ENCODE peak calls at places on chromosomes 13 and 19, in four cellular contexts. M is MM.1S, W is tibial artery, G is PC-3. P is an unnamed sample.

GRCh38 chr13:113119822-113120189 is 2.8 kb upstream of the F10 start:
- DNase-seq in W (no peak), M (no peak), G (no peak), P (no peak)

GRCh38 chr19:29616541-29616940 is 10.5 kb downstream of the POP4 start:
- DNase-seq in W (no peak), G (no peak), M (no peak), P (no peak)

GRCh38 chr19:14840206-14840605 is 5.2 kb upstream of the OR7A5 start:
- DNase-seq in W (no peak), M (no peak), G (peak), P (no peak)

GRCh38 chr19:29086182-29086581 is 126.8 kb downstream of the UQCRFS1 start:
- DNase-seq in G (no peak), W (no peak), M (no peak), P (no peak)

GRCh38 chr19:5298502-5298901 is 42.1 kb downstream of the PTPRS start:
- DNase-seq in G (peak), W (no peak), M (no peak), P (peak)

GRCh38 chr13:90105276-90105675 is 1242.2 kb upstream of the MIR17HG start:
- DNase-seq in G (peak), M (no peak), W (no peak), P (peak)

GRCh38 chr13:98203641-98204326 is 26.7 kb upstream of the RNF113B start:
- DNase-seq in M (no peak), W (no peak), G (no peak), P (no peak)

GRCh38 chr13:43157796-43158195 is 134.4 kb downstream of the DNAJC15 start:
- DNase-seq in W (no peak), G (no peak), M (no peak), P (no peak)

GRCh38 chr13:32837307-32837972 is 178.8 kb upstream of the KL start:
- DNase-seq in G (peak), M (no peak), W (no peak), P (no peak)

GRCh38 chr13:21445759-21446158 is 13.3 kb downstream of the ZDHHC20 start:
- DNase-seq in G (no peak), W (no peak), M (no peak), P (no peak)

GRCh38 chr13:110109910-110110309 is 197.0 kb downstream of the COL4A1 start:
- DNase-seq in W (peak), M (no peak), G (no peak), P (peak)

GRCh38 chr19:45402469-45403070 is 2.3 kb downstream of the PPP1R13L start:
- DNase-seq in G (no peak), W (no peak), M (no peak), P (peak)

DNA sequence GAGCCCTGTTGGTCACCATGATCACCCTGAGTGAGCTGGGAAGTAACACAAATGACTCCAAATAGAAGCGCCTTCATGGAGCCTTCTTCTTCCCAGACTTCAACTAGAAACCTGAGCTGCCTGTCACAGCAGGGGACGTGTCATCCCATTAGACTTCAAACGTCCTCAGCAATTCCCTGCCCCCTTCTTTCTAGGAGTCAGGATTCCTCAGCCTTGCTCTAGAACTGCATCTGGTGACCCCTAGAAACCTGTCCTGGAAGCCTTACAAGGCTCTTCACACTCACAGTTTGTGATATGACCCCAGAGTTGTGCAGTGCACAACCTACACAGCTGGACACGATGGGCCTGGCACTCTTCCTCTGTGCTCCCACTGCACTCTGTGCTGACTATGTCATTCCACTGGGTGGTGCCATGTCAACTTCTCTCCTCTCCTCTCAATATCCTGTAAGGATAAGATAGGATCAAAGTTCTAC is 23.6 kb upstream of the TTYH1 start:
- DNase-seq in W (no peak), G (peak), M (no peak), P (no peak)
- H3K27ac ChIP-seq in W (no peak), G (no peak), M (no peak), P (no peak)

GRCh38 chr19:35268546-35269424 is at the start of gene USF2:
- DNase-seq in G (peak), M (peak), W (peak), P (peak)

GRCh38 chr19:35271546-35271945 is 2.8 kb downstream of the USF2 start:
- DNase-seq in G (no peak), W (no peak), M (no peak), P (no peak)

GRCh38 chr19:35270381-35270811 is 1.6 kb downstream of the USF2 start:
- DNase-seq in M (no peak), W (no peak), G (no peak), P (no peak)

GRCh38 chr19:35267818-35268545 is 780 bp upstream of the USF2 start:
- DNase-seq in G (peak), M (peak), W (peak), P (peak)

GRCh38 chr19:35269425-35270117 is 809 bp downstream of the USF2 start:
- DNase-seq in G (peak), M (peak), W (peak), P (peak)
- H3K27ac ChIP-seq in G (no peak), M (peak), W (peak), P (peak)

GRCh38 chr19:6568010-6568411 is 22.9 kb downstream of the CD70 start:
- DNase-seq in W (no peak), M (no peak), G (no peak), P (no peak)

GRCh38 chr19:6572217-6572616 is 18.7 kb downstream of the CD70 start:
- DNase-seq in G (no peak), W (peak), M (no peak), P (no peak)

GRCh38 chr19:6570754-6571153 is 20.2 kb downstream of the CD70 start:
- DNase-seq in M (no peak), G (no peak), W (no peak), P (no peak)

GRCh38 chr19:6568816-6569215 is 22.1 kb downstream of the CD70 start:
- DNase-seq in M (no peak), G (no peak), W (no peak), P (no peak)

DNA sequence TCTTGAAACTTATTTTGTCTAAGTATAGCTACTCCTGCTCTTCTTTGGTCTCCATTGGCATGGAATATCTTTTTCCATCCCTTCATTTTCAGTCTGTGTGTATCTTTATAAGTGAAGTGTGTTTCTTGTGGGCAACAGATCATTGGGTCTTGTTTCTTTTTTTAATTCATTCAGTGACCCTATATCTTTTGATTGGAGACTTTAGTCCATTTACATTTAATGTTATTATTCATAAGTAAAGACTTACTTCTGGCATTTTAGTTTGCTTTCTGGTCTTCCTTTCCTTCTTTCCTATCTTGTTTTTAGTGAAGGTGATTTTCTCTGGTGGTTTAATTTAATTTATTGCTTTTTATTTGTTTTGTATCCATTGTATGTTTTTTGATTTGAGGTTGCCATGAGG is 19.8 kb downstream of the CD70 start:
- DNase-seq in G (no peak), W (no peak), M (no peak), P (no peak)
- H3K27ac ChIP-seq in G (no peak), W (no peak), M (no peak), P (no peak)

DNA sequence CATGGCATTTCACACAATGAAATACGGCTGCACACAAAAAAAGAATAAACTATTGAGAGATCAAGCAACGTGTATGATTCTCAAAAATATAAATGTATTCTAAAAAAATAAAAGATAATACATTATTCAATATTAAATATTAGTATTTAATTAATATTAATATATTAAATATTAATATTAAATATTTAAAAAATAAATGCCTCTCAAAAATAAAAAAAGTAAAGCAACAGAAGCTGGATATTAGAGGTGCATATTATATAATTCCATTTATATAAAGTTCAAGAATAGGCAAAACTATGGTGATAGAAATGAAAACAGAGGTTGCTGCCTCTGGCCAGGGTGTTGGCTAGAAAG is 57.1 kb downstream of the GADD45B start:
- DNase-seq in M (no peak), W (no peak), G (no peak), P (no peak)
- H3K27ac ChIP-seq in M (no peak), W (peak), G (peak), P (no peak)

GRCh38 chr13:39876258-39876657 is 220.8 kb downstream of the COG6 start:
- DNase-seq in G (peak), M (no peak), W (no peak), P (peak)

GRCh38 chr13:39879286-39880035 is 224.0 kb downstream of the COG6 start:
- DNase-seq in G (no peak), M (no peak), W (no peak), P (no peak)

GRCh38 chr13:39875111-39875510 is 219.6 kb downstream of the COG6 start:
- DNase-seq in M (no peak), W (no peak), G (no peak), P (no peak)

GRCh38 chr13:39875583-39875982 is 220.1 kb downstream of the COG6 start:
- DNase-seq in G (peak), W (no peak), M (no peak), P (no peak)

DNA sequence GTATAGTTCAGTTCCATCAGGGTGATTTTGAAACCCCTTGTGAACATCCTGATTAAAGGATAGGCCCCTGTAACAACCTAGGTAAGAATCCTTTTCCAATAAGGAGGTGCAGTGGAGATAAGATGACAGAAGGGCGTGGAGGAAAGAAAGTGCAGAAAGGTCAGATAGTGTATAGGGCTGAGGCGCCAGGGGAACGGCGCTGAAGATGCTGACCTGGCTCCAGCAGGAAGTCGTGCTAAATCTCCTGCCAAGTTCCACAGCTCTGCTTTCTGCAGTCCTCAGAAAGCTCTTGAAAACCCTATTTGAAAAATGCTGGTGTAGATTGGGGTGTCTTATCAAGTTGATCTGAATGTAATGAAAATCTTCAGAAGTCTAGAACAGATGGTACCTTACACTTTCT is 221.7 kb downstream of the COG6 start:
- DNase-seq in G (no peak), M (no peak), W (no peak), P (no peak)
- H3K27ac ChIP-seq in G (no peak), M (no peak), W (no peak), P (no peak)

DNA sequence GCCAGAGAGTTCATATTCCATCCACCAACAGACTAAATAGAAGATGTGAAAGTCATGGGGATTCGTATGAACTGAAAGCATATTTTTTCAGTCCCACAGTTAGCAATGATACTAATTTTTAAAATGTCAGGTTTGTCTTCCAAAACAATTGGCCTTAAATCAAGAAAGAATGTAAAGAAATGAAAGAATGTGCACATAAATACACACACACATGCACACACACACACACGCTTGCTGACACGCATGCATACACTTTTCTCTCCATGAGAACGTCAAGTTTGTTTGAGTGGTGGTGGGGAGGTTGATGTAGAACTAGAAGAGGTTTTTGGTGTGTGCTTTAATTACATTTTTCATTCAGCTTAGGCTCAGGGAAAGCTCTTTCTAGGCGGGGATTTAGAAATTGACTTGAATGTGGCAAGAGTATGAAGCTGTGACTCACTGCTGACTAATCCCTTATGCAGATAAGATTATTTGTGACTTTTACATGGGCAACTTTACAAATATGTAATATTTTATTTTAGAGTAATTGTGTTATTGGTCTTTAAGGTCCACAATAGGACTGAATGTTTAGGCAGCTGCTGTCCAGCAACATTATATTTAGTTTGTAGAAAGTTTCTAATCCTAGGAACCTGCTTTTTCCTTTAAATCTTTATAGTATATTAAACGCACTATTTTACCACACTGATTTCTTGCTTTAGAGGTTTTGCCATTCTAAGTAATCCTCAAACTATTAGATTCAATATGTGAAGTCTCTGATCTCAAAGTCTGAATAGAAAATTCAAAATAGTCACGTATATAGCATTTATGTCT is 18.8 kb downstream of the FLT1 start:
- DNase-seq in G (peak), M (no peak), W (no peak), P (peak)
- H3K27ac ChIP-seq in G (no peak), M (no peak), W (no peak), P (no peak)

P was measured in RWPE1.